ENCODE peak calls at places on chromosomes 11 and 22, in eight cellular contexts. L is HT-29; I is HFFc6; Q is aorta; X is activated T-cell treated with anti-CD3 and anti-CD28 coated beads, Interleukin-2, amount 50 U/mL, for 24 hours; Y is WERI-Rb-1; M is posterior cingulate gyrus; W is stimulated activated CD8-positive, alpha-beta memory T cell treated with anti-CD3 and anti-CD28 coated beads, Interleukin-15, amount 100 ng/mL, for 48 hours. K is an unnamed sample.
A peak's percentile ranks its signal among the peaks of the same experiment; 100 is the strongest.

GRCh38 chr11:119336744-119337469 is 2.6 kb downstream of the RNF26 start:
- DNase-seq in L (no peak), I (no peak), Q (peak; percentile 21), X (no peak), Y (no peak), M (peak; percentile 41), W (no peak), K (no peak)

GRCh38 chr22:23564276-23564675 is 15.8 kb downstream of the IGLL1 start:
- DNase-seq in L (no peak), I (no peak), Q (peak; percentile 29), X (no peak), Y (no peak), M (no peak), W (no peak), K (no peak)

GRCh38 chr11:81658722-81659121 is 1074.9 kb downstream of the FAM181B start:
- DNase-seq in L (peak; percentile 51), I (no peak), Q (no peak), X (no peak), Y (peak; percentile 30), M (no peak), W (no peak), K (no peak)

GRCh38 chr11:6926208-6927029 is at the start of gene ZNF215:
- DNase-seq in L (peak; percentile 91), I (peak; percentile 78), Q (peak; percentile 75), X (peak; percentile 64), Y (peak; percentile 91), M (peak; percentile 90), W (peak; percentile 26), K (peak; percentile 29)

GRCh38 chr11:35077709-35078695 is 61.0 kb upstream of the CD44 start:
- DNase-seq in L (peak; percentile 71), I (peak; percentile 80), Q (no peak), X (no peak), Y (no peak), M (no peak), W (no peak), K (peak; percentile 20)

GRCh38 chr22:22816171-22816514 is 71.5 kb upstream of the IGLL5 start:
- DNase-seq in L (no peak), I (no peak), Q (no peak), X (no peak), Y (no peak), M (no peak), W (no peak), K (no peak)

GRCh38 chr11:121964591-121964990 is 151.4 kb downstream of the BLID start:
- DNase-seq in L (no peak), I (peak; percentile 65), Q (no peak), X (no peak), Y (no peak), M (no peak), W (no peak), K (no peak)

GRCh38 chr11:3169235-3169951 is 4.3 kb upstream of the OSBPL5 start:
- DNase-seq in L (peak; percentile 44), I (peak; percentile 78), Q (peak; percentile 77), X (peak; percentile 50), Y (no peak), M (peak; percentile 90), W (peak; percentile 12), K (peak; percentile 36)

K was measured in Calu3.